ENCODE peak calls at places on chromosomes 6 and 20, in four cellular contexts. G is SK-N-SH, X is K562, H is HCT116. L is an unnamed sample.

GRCh38 chr20:25318471-25319240 is 70.8 kb downstream of the PYGB start:
- DNase-seq in X (no peak), H (no peak), G (no peak), L (peak; percentile 88)

GRCh38 chr6:139570166-139570565 is 195.7 kb upstream of the CITED2 start:
- DNase-seq in H (no peak), G (no peak), X (no peak), L (no peak)

GRCh38 chr6:3209114-3210023 is 18.1 kb downstream of the TUBB2B start:
- DNase-seq in G (peak; percentile 76), X (peak; percentile 93), H (peak; percentile 96), L (peak; percentile 60)

GRCh38 chr20:49627329-49627761 is 59.4 kb upstream of the PTGIS start:
- DNase-seq in G (no peak), H (no peak), X (no peak), L (no peak)

GRCh38 chr20:2873747-2874041 is 413 bp downstream of the PTPRA start:
- DNase-seq in G (peak; percentile 88), H (no peak), X (no peak), L (no peak)

GRCh38 chr20:45456632-45457031 is 12.9 kb upstream of the WFDC2 start:
- DNase-seq in G (no peak), X (no peak), H (peak; percentile 71), L (no peak)

GRCh38 chr20:13422637-13423036 is 201.6 kb downstream of the ISM1 start:
- DNase-seq in H (no peak), G (no peak), X (no peak), L (no peak)

GRCh38 chr6:157615951-157616350 is 207.1 kb upstream of the SNX9 start:
- DNase-seq in X (no peak), H (no peak), G (no peak), L (no peak)

GRCh38 chr20:52348434-52348833 is 156.9 kb upstream of the ZFP64 start:
- DNase-seq in H (no peak), G (peak; percentile 44), X (no peak), L (no peak)

GRCh38 chr20:50048420-50049166 is 64.4 kb downstream of the UBE2V1 start:
- DNase-seq in X (no peak), G (no peak), H (no peak), L (no peak)

GRCh38 chr20:48283470-48284110 is 498.3 kb upstream of the SULF2 start:
- DNase-seq in X (no peak), H (no peak), G (no peak), L (no peak)

GRCh38 chr6:26267083-26267589 is 97.9 kb upstream of the BTN3A2 start:
- DNase-seq in G (no peak), H (no peak), X (peak; percentile 34), L (no peak)

DNA sequence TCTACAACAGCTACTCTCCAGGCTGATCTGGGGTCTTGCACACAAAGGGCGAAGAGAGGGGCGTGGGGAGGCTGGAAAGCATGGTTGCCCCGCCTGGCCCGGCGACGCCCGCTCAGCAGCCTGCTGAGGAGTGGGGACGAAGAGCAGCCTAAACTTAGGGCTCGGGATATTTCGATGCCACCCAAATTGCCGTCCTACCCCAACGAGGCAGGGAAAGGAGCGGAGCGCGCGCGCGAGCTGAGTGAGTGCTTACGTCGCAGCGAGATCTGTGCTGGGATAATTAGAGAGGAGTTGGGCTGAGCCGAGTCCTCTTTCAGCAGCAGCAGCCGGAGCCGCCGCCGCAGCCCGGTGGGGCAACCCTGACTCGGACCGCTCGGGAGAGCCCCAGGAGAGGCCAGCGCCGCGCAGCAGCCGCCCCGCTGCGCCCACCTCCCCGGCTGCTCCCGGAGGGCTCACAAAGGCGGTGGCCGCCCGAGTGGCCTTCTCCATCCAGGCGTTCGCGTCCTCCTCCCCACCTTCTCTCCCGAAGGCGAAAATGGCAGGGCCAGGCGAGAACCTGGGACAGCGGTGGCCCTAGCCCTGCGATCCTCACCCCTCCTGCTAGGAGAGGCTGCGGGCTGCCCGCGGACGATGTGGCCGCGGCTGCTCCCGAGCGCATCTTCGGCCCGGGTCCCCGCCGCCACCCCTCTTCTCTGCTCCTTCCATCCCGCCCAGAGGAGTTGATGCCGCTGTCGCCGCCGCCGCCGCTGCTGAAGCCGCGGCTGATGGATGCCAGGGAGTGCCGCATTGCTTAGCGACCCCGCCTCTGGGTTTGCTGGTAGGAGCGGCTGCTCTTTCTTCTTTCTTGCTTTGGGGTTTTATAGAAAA is at the start of gene CLVS2:
- DNase-seq in X (no peak), H (no peak), G (peak; percentile 81), L (no peak)
- TF ChIP-seq ZBTB33 in X (no peak), H (no peak), G (no peak), L (no peak)

GRCh38 chr6:110813813-110814487 is 1.3 kb downstream of the CDK19 start:
- DNase-seq in H (no peak), X (peak; percentile 12), G (peak; percentile 45), L (no peak)

GRCh38 chr6:110809792-110810191 is 5.5 kb downstream of the CDK19 start:
- DNase-seq in H (no peak), X (no peak), G (no peak), L (no peak)

GRCh38 chr6:110813338-110813737 is 1.9 kb downstream of the CDK19 start:
- DNase-seq in G (no peak), X (no peak), H (no peak), L (no peak)

GRCh38 chr6:110812719-110813118 is 2.5 kb downstream of the CDK19 start:
- DNase-seq in G (no peak), H (no peak), X (no peak), L (no peak)

GRCh38 chr6:110811187-110811586 is 4.1 kb downstream of the CDK19 start:
- DNase-seq in H (no peak), G (no peak), X (no peak), L (peak; percentile 55)
- TF ChIP-seq ZBTB33 in H (no peak), G (no peak), X (no peak), L (no peak)

DNA sequence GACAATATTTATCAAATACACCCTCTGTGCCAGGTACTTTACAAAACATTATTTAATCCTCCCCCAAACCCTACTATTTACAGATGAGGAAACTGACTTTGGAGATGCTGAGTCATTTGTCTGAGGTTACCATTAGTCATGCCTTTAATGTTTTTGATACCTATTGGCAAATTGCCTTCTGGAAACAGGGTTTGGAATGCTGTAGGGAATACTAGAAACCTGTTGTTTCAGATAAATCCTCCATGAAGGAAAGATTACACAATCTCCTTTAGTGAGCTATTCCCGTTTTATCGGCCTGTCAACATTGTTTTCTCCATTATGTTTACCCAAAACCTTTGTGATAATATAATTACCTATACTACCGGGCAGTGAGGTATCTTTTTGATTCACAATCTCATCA is 93.6 kb upstream of the ADGRF1 start:
- DNase-seq in G (no peak), X (peak; percentile 44), H (peak; percentile 85), L (no peak)
- TF ChIP-seq ZBTB33 in G (no peak), X (no peak), H (peak; percentile 56), L (no peak)

GRCh38 chr6:88074791-88075190 is 27.1 kb downstream of the SPACA1 start:
- DNase-seq in H (no peak), X (no peak), G (peak; percentile 43), L (no peak)
- TF ChIP-seq ZBTB33 in H (no peak), X (no peak), G (no peak), L (no peak)

L was measured in GM12878.